ENCODE peak calls at places on chromosomes 3 and 15, in seven cellular contexts. Z is C1 segment of cervical spinal cord, S is H54, J is fibroblast of lung, O is substantia nigra, L is left kidney, I is cardiac muscle cell. F is an unnamed sample.

GRCh38 chr3:158739661-158740060 is 7.4 kb upstream of the RARRES1 start:
- DNase-seq in Z (no peak), S (no peak), J (no peak), O (no peak), L (no peak), I (no peak), F (no peak)

GRCh38 chr3:66997560-66998074 is 490 bp upstream of the KBTBD8 start:
- DNase-seq in Z (no peak), S (no peak), J (peak), O (no peak), L (no peak), I (no peak), F (peak)

GRCh38 chr3:107753988-107754387 is 231.2 kb downstream of the BBX start:
- DNase-seq in Z (no peak), S (no peak), J (peak), O (no peak), L (no peak), I (no peak), F (no peak)

GRCh38 chr3:48369685-48370329 is 2.2 kb upstream of the FBXW12 start:
- DNase-seq in Z (no peak), S (no peak), J (no peak), O (no peak), L (peak), I (peak), F (no peak)

GRCh38 chr3:32384938-32385337 is 6.7 kb upstream of the CMTM7 start:
- DNase-seq in Z (no peak), S (no peak), J (peak), O (no peak), L (peak), I (no peak), F (peak)

GRCh38 chr3:184320099-184320445 is 5.7 kb downstream of the EIF4G1 start:
- DNase-seq in Z (peak), S (peak), J (peak), O (peak), L (peak), I (no peak), F (no peak)

GRCh38 chr3:10390641-10391373 is 69.9 kb upstream of the SEC13 start:
- DNase-seq in Z (no peak), S (no peak), J (no peak), O (no peak), L (no peak), I (no peak), F (no peak)

GRCh38 chr3:42213417-42213816 is 52.6 kb downstream of the CCK start:
- DNase-seq in Z (no peak), S (no peak), J (no peak), O (no peak), L (no peak), I (no peak), F (no peak)

GRCh38 chr3:192194081-192194480 is 533.3 kb downstream of the FGF12 start:
- DNase-seq in Z (no peak), S (no peak), J (no peak), O (no peak), L (no peak), I (no peak), F (no peak)

GRCh38 chr3:104907507-104907906 is 459.2 kb upstream of the ALCAM start:
- DNase-seq in Z (no peak), S (peak), J (peak), O (no peak), L (no peak), I (no peak), F (no peak)

GRCh38 chr15:38768970-38769369 is 204.4 kb upstream of the RASGRP1 start:
- DNase-seq in Z (no peak), S (no peak), J (peak), O (no peak), L (peak), I (peak), F (peak)

GRCh38 chr3:112759681-112760080 is 87.0 kb downstream of the CD200R1L start:
- DNase-seq in Z (no peak), S (no peak), J (no peak), O (no peak), L (no peak), I (no peak), F (no peak)

GRCh38 chr15:29670945-29671307 is 151.3 kb downstream of the TJP1 start:
- DNase-seq in Z (no peak), S (peak), J (peak), O (no peak), L (peak), I (no peak), F (no peak)

GRCh38 chr15:82062479-82062878 is 16.7 kb upstream of the MEX3B start:
- DNase-seq in Z (no peak), S (no peak), J (no peak), O (no peak), L (no peak), I (no peak), F (no peak)

GRCh38 chr3:45870099-45870498 is 16.2 kb upstream of the CCR9 start:
- DNase-seq in Z (no peak), S (no peak), J (no peak), O (no peak), L (no peak), I (no peak), F (no peak)

F was measured in mesendoderm.